ENCODE peak calls at places on chromosomes 3 and 15, in four cellular contexts. E is dorsolateral prefrontal cortex, D is neural progenitor cell, P is M059J. N is an unnamed sample.

GRCh38 chr15:99432271-99433025 is 133.3 kb upstream of the MEF2A start:
- DNase-seq in E (no peak), D (no peak), P (no peak), N (no peak)

GRCh38 chr3:170493712-170494182 is 75.1 kb downstream of the CLDN11 start:
- DNase-seq in E (no peak), D (no peak), P (peak), N (no peak)

GRCh38 chr3:51720292-51721061 is 13.6 kb downstream of the GRM2 start:
- DNase-seq in E (no peak), D (no peak), P (no peak), N (no peak)

GRCh38 chr3:61814674-61815073 is 253.3 kb downstream of the PTPRG start:
- DNase-seq in E (no peak), D (no peak), P (no peak), N (no peak)

GRCh38 chr15:38564557-38565286 is at the start of gene RASGRP1:
- DNase-seq in E (no peak), D (peak), P (peak), N (peak)

GRCh38 chr15:51732661-51733060 is 4.8 kb downstream of the LYSMD2 start:
- DNase-seq in E (no peak), D (no peak), P (no peak), N (no peak)

GRCh38 chr15:82086243-82086995 is 40.6 kb upstream of the MEX3B start:
- DNase-seq in E (no peak), D (no peak), P (no peak), N (no peak)

GRCh38 chr3:60574046-60574769 is 677.0 kb downstream of the FHIT start:
- DNase-seq in E (no peak), D (peak), P (no peak), N (no peak)

GRCh38 chr3:50474717-50475116 is 28.7 kb downstream of the CACNA2D2 start:
- DNase-seq in E (no peak), D (no peak), P (peak), N (no peak)

GRCh38 chr3:143972495-143973351 is 1.1 kb downstream of the DIPK2A start:
- DNase-seq in E (peak), D (peak), P (peak), N (peak)

GRCh38 chr3:69695933-69696332 is 43.3 kb upstream of the MITF start:
- DNase-seq in E (no peak), D (no peak), P (peak), N (no peak)

GRCh38 chr3:82376883-82377282 is 615.4 kb upstream of the GBE1 start:
- DNase-seq in E (no peak), D (peak), P (no peak), N (peak)

GRCh38 chr3:185823280-185824044 is 1.4 kb downstream of the IGF2BP2 start:
- DNase-seq in E (no peak), D (peak), P (peak), N (peak)

GRCh38 chr15:65857718-65858402 is 11.4 kb upstream of the RAB11A start:
- DNase-seq in E (no peak), D (no peak), P (no peak), N (no peak)

GRCh38 chr3:44914936-44915335 is 40.5 kb downstream of the TGM4 start:
- DNase-seq in E (no peak), D (peak), P (peak), N (peak)

GRCh38 chr15:64749999-64750657 is 25.3 kb downstream of the RBPMS2 start:
- DNase-seq in E (no peak), D (peak), P (peak), N (peak)

GRCh38 chr3:174951023-174951422 is 91.9 kb downstream of the NAALADL2 start:
- DNase-seq in E (no peak), D (no peak), P (peak), N (no peak)

GRCh38 chr3:124818398-124819150 is 68.6 kb downstream of the ITGB5 start:
- DNase-seq in E (no peak), D (no peak), P (no peak), N (no peak)

GRCh38 chr3:96294143-96294542 is 520.3 kb upstream of the EPHA6 start:
- DNase-seq in E (no peak), D (no peak), P (no peak), N (peak)

GRCh38 chr3:171815977-171816595 is 5.8 kb upstream of the PLD1 start:
- DNase-seq in E (no peak), D (no peak), P (peak), N (no peak)

GRCh38 chr3:42755681-42756578 is 17.1 kb downstream of the CCDC13 start:
- DNase-seq in E (no peak), D (peak), P (no peak), N (peak)

GRCh38 chr3:101026881-101027678 is 33.9 kb upstream of the ABI3BP start:
- DNase-seq in E (no peak), D (peak), P (peak), N (no peak)

GRCh38 chr3:101119535-101119934 is 126.3 kb upstream of the ABI3BP start:
- DNase-seq in E (no peak), D (no peak), P (no peak), N (no peak)

GRCh38 chr15:69537085-69537484 is 84.5 kb downstream of the RPLP1 start:
- DNase-seq in E (no peak), D (no peak), P (no peak), N (no peak)

GRCh38 chr3:111695584-111696213 is 100.6 kb upstream of the ZBED2 start:
- DNase-seq in E (no peak), D (no peak), P (peak), N (no peak)

GRCh38 chr3:146187334-146187950 is 26.5 kb upstream of the PLOD2 start:
- DNase-seq in E (no peak), D (peak), P (peak), N (peak)

GRCh38 chr3:182621435-182622240 is 171.7 kb upstream of the ATP11B start:
- DNase-seq in E (no peak), D (peak), P (no peak), N (peak)

GRCh38 chr3:53822331-53822741 is 23.9 kb downstream of the CHDH start:
- DNase-seq in E (peak), D (no peak), P (no peak), N (no peak)

GRCh38 chr3:71510485-71510884 is 73.0 kb downstream of the FOXP1 start:
- DNase-seq in E (no peak), D (no peak), P (peak), N (no peak)

GRCh38 chr3:109275702-109276293 is 40.5 kb downstream of the DPPA2 start:
- DNase-seq in E (no peak), D (peak), P (peak), N (peak)

GRCh38 chr15:51366911-51367310 is 25.5 kb downstream of the GLDN start:
- DNase-seq in E (no peak), D (no peak), P (peak), N (peak)

GRCh38 chr3:123535580-123535979 is 49.3 kb downstream of the HACD2 start:
- DNase-seq in E (no peak), D (no peak), P (peak), N (no peak)

N was measured in NCI-H82.